ENCODE peak calls at places on chromosomes 13 and 19, in four cellular contexts. X is H1, L is uterus, H is breast epithelium. Q is an unnamed sample.

GRCh38 chr19:37963190-37963947 is 56.4 kb downstream of the SIPA1L3 start:
- DNase-seq in X (no peak), L (no peak), H (peak; percentile 37), Q (no peak)

GRCh38 chr19:13986348-13986904 is 19.7 kb downstream of the RFX1 start:
- DNase-seq in X (peak; percentile 68), L (peak; percentile 74), H (peak; percentile 68), Q (peak; percentile 67)

GRCh38 chr13:21012841-21013681 is 48.3 kb downstream of the LATS2 start:
- DNase-seq in X (no peak), L (no peak), H (no peak), Q (no peak)

GRCh38 chr13:31850041-31850440 is 110.7 kb downstream of the RXFP2 start:
- DNase-seq in X (no peak), L (no peak), H (no peak), Q (no peak)

GRCh38 chr13:49308104-49308875 is 60.6 kb downstream of the CDADC1 start:
- DNase-seq in X (no peak), L (peak; percentile 93), H (peak; percentile 93), Q (peak; percentile 78)

GRCh38 chr13:55653497-55653896 is 1487.2 kb upstream of the PRR20A start:
- DNase-seq in X (no peak), L (no peak), H (no peak), Q (no peak)

GRCh38 chr13:28012896-28013295 is 24.4 kb upstream of the URAD start:
- DNase-seq in X (no peak), L (no peak), H (no peak), Q (no peak)

GRCh38 chr13:112814905-112815585 is 125.2 kb downstream of the ATP11A start:
- DNase-seq in X (no peak), L (no peak), H (no peak), Q (no peak)

GRCh38 chr19:39405261-39405912 is 1.3 kb upstream of the ZFP36 start:
- DNase-seq in X (no peak), L (no peak), H (no peak), Q (no peak)

GRCh38 chr19:18717601-18718000 is 34.1 kb downstream of the CRTC1 start:
- DNase-seq in X (no peak), L (no peak), H (no peak), Q (no peak)

GRCh38 chr19:49340865-49341718 is 5.9 kb downstream of the CD37 start:
- DNase-seq in X (no peak), L (no peak), H (peak; percentile 14), Q (no peak)

GRCh38 chr19:10316229-10317044 is 622 bp upstream of the FDX2 start:
- DNase-seq in X (no peak), L (no peak), H (no peak), Q (no peak)

DNA sequence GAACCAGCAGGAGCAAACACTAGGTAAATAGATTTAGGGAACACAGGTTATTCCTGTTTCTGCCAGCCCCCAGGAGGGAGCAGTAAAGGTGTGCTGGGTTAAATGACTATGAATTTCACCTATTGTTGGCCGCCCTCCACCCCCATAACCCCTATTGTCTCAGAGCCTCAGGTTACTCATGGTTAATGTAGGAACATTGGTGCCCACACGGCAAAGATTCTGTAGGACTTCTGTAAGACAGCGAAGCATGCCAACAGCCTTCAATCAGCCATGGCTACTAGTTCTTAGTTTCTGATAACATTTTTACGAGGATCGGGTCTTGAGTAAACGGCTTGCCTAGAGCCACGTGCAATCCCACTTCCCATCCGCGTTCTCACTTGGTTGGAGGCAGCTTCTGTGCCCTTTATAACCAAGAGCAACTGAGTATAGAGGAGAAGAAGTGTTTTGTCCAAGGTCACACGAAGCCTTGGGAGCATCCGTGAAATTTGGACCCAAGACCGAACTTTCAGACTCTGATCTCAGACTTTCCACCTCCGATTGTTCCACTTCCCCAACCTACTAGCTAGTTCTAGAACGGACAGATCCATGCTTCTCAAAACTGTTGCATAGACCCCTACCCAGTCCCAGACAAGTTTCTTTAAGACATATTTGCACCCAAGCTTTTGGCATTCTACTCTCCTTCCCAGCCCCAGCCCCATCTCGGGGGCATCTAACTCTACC is 5.1 kb upstream of the CACNG8 start:
- DNase-seq in X (no peak), L (no peak), H (no peak), Q (no peak)
- H3K27me3 ChIP-seq in X (peaks cover 3% of the 10 kb centered on the region), L (peaks cover 33% of the 10 kb centered on the region), H (peaks cover 4% of the 10 kb centered on the region), Q (no peaks in the 10 kb centered on the region)

GRCh38 chr19:5694952-5695648 is 5.0 kb downstream of the RPL36 start:
- DNase-seq in X (no peak), L (no peak), H (no peak), Q (no peak)
- TF ChIP-seq POLR2A in X (no peak), L (no peak), H (no peak), Q (no peak)

GRCh38 chr19:55686311-55687050 is 11.5 kb downstream of the EPN1 start:
- DNase-seq in X (no peak), L (no peak), H (no peak), Q (no peak)
- H3K27me3 ChIP-seq in X (no peaks in the 10 kb centered on the region), L (no peaks in the 10 kb centered on the region), H (no peaks in the 10 kb centered on the region), Q (no peaks in the 10 kb centered on the region)

DNA sequence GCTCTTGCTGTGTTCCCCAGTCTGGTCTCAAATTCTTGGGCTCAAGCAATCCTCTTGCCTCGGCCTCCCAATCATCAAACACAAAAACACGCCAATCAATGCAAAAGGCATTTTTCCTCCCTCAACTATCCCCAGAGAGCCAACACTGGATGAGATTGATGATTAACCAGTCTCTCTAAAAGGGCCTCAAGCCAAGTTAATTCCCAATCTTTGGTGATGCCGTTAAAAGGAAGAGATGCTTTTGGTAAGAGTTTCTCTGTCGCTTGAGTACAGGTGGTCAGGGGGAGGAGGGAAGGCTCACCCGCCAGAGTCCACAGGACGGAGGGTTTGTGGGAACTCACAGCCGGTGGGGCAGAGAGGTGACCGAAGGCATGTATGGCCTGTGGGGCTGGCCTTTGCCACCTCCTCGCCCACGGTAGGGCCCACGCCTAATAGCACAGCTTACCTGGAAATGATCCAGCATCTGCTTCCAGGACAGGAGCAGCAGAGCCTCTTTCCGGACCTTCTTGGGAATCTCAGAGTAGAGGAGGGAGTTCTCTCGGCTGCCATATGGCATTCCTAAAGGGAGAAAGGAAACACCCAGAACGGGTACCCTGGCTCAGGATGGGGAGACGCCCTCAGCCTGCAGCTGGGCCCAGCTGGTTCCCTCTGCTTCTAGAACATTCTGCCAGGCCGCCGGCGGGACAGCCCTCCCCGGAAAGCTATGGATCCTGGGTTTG is 18.1 kb downstream of the DPP9 start:
- DNase-seq in X (no peak), L (no peak), H (peak; percentile 56), Q (peak; percentile 32)
- TF ChIP-seq POLR2A in X (no peak), L (no peak), H (no peak), Q (no peak)

GRCh38 chr19:47839913-47840312 is 18.2 kb downstream of the CRX start:
- DNase-seq in X (no peak), L (no peak), H (no peak), Q (no peak)
- H3K27me3 ChIP-seq in X (no peaks in the 10 kb centered on the region), L (no peaks in the 10 kb centered on the region), H (no peaks in the 10 kb centered on the region), Q (no peaks in the 10 kb centered on the region)